ENCODE peak calls at places on chromosomes 13 and 19, in five cellular contexts. T is HepG2, I is GM12878, Z is HEK293T, B is H1. D is an unnamed sample.

GRCh38 chr19:33152178-33152577 is 20.3 kb downstream of the WDR88 start:
- DNase-seq in Z (no peak), T (no peak), I (no peak), B (no peak), D (no peak)

GRCh38 chr19:16902545-16902944 is 13.7 kb downstream of the F2RL3 start:
- DNase-seq in I (no peak), B (no peak), Z (no peak), T (no peak), D (no peak)

GRCh38 chr13:114068723-114069322 is 63.6 kb downstream of the RASA3 start:
- DNase-seq in Z (no peak), T (no peak), I (no peak), B (no peak), D (no peak)

GRCh38 chr19:53394522-53394973 is 401 bp upstream of the ZNF765 start:
- DNase-seq in I (peak; percentile 1), T (peak; percentile 48), B (no peak), Z (peak; percentile 5), D (no peak)

GRCh38 chr19:37855098-37855497 is 51.3 kb downstream of the WDR87 start:
- DNase-seq in I (no peak), Z (no peak), B (no peak), T (no peak), D (peak; percentile 55)

GRCh38 chr13:80469841-80470378 is 129.0 kb upstream of the SPRY2 start:
- DNase-seq in I (no peak), T (no peak), B (no peak), Z (no peak), D (no peak)

GRCh38 chr19:2813235-2814160 is 6.2 kb upstream of the ZNF554 start:
- DNase-seq in B (peak; percentile 35), T (no peak), Z (no peak), I (no peak), D (no peak)

GRCh38 chr13:100532090-100532766 is 56.4 kb downstream of the GGACT start:
- DNase-seq in B (peak; percentile 51), Z (no peak), I (no peak), T (no peak), D (no peak)

GRCh38 chr13:41577437-41577836 is 120.1 kb downstream of the RGCC start:
- DNase-seq in Z (no peak), T (no peak), I (no peak), B (no peak), D (no peak)

GRCh38 chr19:40739030-40739839 is 11.0 kb downstream of the ACTMAP start:
- DNase-seq in T (no peak), B (no peak), Z (no peak), I (no peak), D (no peak)

GRCh38 chr19:14694867-14695266 is 5.0 kb downstream of the ZNF333 start:
- DNase-seq in T (no peak), I (no peak), Z (no peak), B (no peak), D (no peak)

GRCh38 chr19:38731654-38732301 is 12.5 kb downstream of the CAPN12 start:
- DNase-seq in I (no peak), Z (no peak), T (no peak), B (no peak), D (no peak)

GRCh38 chr19:3586707-3587346 is 1.5 kb downstream of the GIPC3 start:
- DNase-seq in T (no peak), B (no peak), Z (no peak), I (no peak), D (no peak)

GRCh38 chr13:26760835-26761582 is 423 bp upstream of the GPR12 start:
- DNase-seq in T (no peak), I (no peak), B (no peak), Z (peak; percentile 36), D (no peak)

GRCh38 chr13:26855071-26855470 is 94.5 kb upstream of the GPR12 start:
- DNase-seq in Z (no peak), T (no peak), I (no peak), B (no peak), D (no peak)

GRCh38 chr19:10104665-10105221 is 1.4 kb upstream of the PPAN start:
- DNase-seq in B (no peak), T (no peak), I (peak; percentile 100), Z (no peak), D (no peak)

GRCh38 chr19:54523403-54523802 is 20.8 kb downstream of the LAIR2 start:
- DNase-seq in T (no peak), I (peak; percentile 71), B (no peak), Z (no peak), D (no peak)

GRCh38 chr19:38900816-38901215 is 1.0 kb downstream of the NFKBIB start:
- DNase-seq in B (no peak), Z (no peak), I (no peak), T (no peak), D (no peak)

GRCh38 chr13:39263033-39263432 is 224.8 kb downstream of the NHLRC3 start:
- DNase-seq in T (peak; percentile 23), B (peak; percentile 67), I (peak; percentile 9), Z (peak; percentile 66), D (no peak)

GRCh38 chr19:51246153-51246552 is 4.7 kb upstream of the SIGLECL1 start:
- DNase-seq in B (no peak), Z (no peak), I (no peak), T (peak; percentile 3), D (peak; percentile 3)

GRCh38 chr13:80973721-80974120 is 632.8 kb upstream of the SPRY2 start:
- DNase-seq in B (no peak), I (no peak), T (no peak), Z (no peak), D (no peak)

DNA sequence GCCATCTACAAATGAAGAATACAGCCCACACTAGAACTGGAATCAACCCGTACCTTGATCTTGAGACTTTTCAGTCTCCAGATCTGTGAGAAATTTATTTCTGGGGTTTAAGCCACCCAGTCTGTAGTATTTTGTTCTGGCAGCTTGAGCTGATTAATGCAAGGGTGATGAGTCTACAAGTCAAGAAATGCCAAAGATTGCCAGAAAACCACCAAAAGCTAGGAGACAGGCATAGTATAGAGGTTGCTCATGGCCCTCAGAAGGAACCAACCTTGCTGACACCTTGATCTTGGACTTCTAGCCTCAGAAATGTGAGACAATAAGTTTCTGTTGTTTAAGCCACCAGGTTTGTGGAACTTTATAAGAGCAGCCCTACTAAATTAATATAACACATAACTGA is 428.2 kb upstream of the KLF12 start:
- DNase-seq in T (no peak), I (no peak), Z (no peak), B (no peak), D (no peak)
- TF ChIP-seq SUZ12 in T (no peak), I (no peak), Z (no peak), B (no peak), D (no peak)

GRCh38 chr19:56956503-56957226 is 116.1 kb upstream of the PEG3 start:
- DNase-seq in Z (no peak), I (no peak), B (no peak), T (no peak), D (no peak)

GRCh38 chr19:56959211-56959610 is 118.7 kb upstream of the PEG3 start:
- DNase-seq in B (no peak), I (no peak), Z (no peak), T (no peak), D (no peak)

GRCh38 chr19:56953411-56953810 is 112.9 kb upstream of the PEG3 start:
- DNase-seq in B (no peak), I (no peak), T (no peak), Z (no peak), D (no peak)

GRCh38 chr19:56958428-56958827 is 117.9 kb upstream of the PEG3 start:
- DNase-seq in I (no peak), T (no peak), Z (no peak), B (no peak), D (no peak)

DNA sequence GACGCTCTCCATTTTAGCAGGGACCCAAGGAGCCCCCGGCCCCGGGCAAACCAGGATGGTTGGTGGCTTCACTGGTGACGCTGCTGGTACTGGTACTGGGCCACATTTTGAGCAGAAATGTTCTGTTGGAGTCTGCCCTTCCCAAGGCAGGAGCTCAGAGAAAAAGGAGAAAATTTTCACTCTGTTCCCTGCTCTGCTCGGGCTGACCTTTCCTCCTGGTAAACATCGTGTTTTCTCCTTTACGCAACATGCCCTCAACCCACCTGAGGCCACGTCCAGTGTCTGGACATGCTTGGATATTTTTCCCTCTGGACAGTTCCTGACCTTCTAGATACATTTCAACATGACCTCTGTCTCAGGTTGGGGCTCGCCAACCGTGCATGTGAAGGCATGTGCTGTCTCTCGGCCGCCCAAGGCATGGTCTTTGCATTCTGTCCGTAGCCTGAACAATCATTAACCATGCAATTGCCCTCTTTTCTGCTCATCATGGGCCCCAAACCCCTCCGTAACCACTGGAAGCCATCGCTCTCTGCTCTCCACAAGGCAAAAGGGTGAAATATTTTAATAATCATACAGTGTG is 115.2 kb upstream of the PEG3 start:
- DNase-seq in Z (no peak), T (peak; percentile 97), B (no peak), I (no peak), D (no peak)
- TF ChIP-seq SUZ12 in Z (no peak), T (no peak), B (no peak), I (no peak), D (no peak)

DNA sequence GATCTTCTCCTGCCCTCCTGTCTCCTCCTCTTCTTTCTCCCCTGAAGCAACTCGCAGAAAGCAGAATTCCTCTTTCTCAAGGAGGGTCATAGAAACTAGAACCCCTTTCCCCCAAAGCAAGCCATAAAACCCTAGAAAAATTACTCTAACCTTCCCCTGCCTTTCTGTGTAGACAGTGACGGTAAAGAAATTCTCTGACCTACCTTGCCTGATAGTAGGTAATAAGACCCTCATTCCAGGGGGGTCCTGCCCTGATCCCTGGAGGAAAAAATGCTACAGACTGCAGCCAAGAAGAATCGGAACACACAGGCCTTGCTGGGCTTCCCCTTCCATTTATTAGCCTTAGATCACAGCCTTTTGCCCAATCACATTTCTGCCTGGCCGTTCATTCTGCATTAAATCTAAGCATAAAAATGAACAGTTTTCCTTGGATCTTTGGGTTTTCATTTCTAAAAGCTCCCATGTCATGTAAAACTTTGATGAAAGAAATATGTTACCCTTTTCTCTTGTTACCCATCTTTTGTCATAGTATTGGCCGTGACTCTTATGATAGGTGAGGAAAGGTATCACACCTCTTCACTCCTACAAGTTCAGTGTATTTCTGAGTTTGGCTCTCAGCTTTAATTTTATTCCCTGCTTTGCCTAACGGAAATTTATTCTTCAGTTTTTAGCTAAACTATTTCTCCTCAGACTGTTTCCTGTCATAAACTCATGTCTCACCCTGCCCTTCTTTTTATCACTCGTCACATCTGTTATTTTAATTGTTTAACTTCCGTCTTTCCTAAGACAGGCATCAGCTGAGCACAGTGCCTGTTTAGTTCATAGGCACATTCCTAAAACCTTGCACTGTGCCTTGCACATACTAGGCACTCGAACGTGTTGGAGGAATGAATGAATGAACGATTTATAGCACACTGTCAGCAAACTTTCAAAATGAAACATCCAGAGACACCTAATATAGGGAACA is 20.4 kb upstream of the CPB2 start:
- DNase-seq in T (no peak), Z (no peak), I (no peak), B (no peak), D (no peak)
- TF ChIP-seq SUZ12 in T (no peak), Z (no peak), I (no peak), B (no peak), D (no peak)

DNA sequence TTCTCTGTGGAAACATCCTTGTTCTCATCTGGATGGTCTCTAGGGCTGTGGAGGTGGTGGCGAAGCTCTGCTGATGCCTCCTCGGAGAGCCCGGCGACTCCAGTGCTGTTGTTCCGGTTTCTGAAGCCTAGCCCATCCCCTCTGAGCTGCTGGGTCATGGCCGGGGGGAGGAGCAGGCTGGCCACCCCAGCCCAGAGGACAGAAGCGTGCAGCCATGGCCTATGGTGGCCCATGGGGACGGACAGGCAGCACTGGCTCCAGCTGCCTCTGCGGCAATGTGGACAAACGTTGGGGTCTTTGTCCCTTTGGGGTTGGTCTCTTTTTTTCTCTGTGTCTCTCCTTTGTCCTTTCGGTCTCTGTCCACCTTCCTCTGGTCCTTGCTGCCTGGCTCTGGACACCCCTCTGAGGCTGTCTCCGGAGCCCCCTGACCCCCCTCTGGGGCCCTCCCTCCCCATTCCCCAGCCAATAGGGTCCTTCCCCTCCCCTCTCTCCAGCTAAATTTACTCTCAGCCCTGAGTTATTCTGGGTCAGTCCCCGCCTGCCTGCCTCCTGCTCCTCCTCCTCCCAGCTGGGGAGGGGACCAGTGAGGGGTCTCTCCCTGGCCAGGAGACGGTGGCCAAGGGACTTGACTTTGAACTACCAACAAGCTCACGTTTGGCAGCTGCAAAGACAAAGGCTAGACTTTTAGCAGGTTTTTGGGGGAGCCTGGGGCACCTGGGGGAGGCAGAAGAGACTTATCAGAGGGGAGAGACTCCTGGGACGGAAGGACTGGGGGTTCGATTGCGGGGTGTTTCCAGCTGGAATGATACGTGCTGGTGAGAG is at the start of gene HRC:
- DNase-seq in B (peak; percentile 51), T (peak; percentile 47), I (no peak), Z (no peak), D (no peak)
- TF ChIP-seq SUZ12 in B (no peak), T (no peak), I (no peak), Z (no peak), D (no peak)